ENCODE peak calls at places on chromosomes 4 and X, in five cellular contexts. Q is SK-N-SH, W is neural progenitor cell, M is fibroblast of lung, Z is neuronal stem cell. H is an unnamed sample. For H3K4me1, the result is how much of the 10 kb centered on the place peaks cover.

GRCh38 chrX:2397648-2398340 is 103.0 kb downstream of the DHRSX start:
- DNase-seq in Q (no peak), Z (no peak), W (no peak), M (peak), H (peak)

GRCh38 chr4:140152760-140153418 is 1.1 kb downstream of the MAML3 start:
- DNase-seq in M (peak), W (peak), Q (peak), Z (peak), H (peak)

GRCh38 chr4:180688480-180688879 is 1554.7 kb upstream of the TENM3 start:
- DNase-seq in Q (no peak), M (peak), W (no peak), Z (no peak), H (no peak)

GRCh38 chr4:8334786-8335460 is 65.4 kb downstream of the HTRA3 start:
- DNase-seq in Z (no peak), W (no peak), M (no peak), Q (no peak), H (no peak)

GRCh38 chrX:23779025-23779424 is 3.9 kb upstream of the SAT1 start:
- DNase-seq in Z (no peak), W (no peak), M (peak), Q (no peak), H (peak)

GRCh38 chr4:94208268-94208667 is 603 bp downstream of the SMARCAD1 start:
- DNase-seq in W (no peak), Z (no peak), Q (peak), M (no peak), H (peak)

GRCh38 chr4:139740531-139741041 is 75.0 kb downstream of the MGST2 start:
- DNase-seq in W (no peak), Q (peak), M (peak), Z (no peak), H (peak)

GRCh38 chrX:9875801-9876200 is 89.6 kb downstream of the SHROOM2 start:
- DNase-seq in Z (no peak), W (no peak), M (no peak), Q (no peak), H (no peak)

GRCh38 chr4:124515591-124515990 is 196.9 kb downstream of the ANKRD50 start:
- DNase-seq in W (peak), M (no peak), Z (no peak), Q (no peak), H (no peak)

GRCh38 chr4:108953941-108954340 is 191.1 kb upstream of the ETNPPL start:
- DNase-seq in Z (no peak), M (no peak), Q (no peak), W (no peak), H (no peak)

GRCh38 chr4:184284742-184285141 is 67.1 kb upstream of the ENPP6 start:
- DNase-seq in Q (no peak), W (no peak), Z (no peak), M (no peak), H (no peak)

GRCh38 chrX:133610056-133610455 is 194.8 kb upstream of the GPC4 start:
- DNase-seq in Z (no peak), Q (no peak), M (peak), W (no peak), H (no peak)

GRCh38 chrX:39195156-39195555 is 393.9 kb downstream of the MID1IP1 start:
- DNase-seq in W (no peak), Q (no peak), Z (no peak), M (no peak), H (no peak)

GRCh38 chrX:25858273-25858880 is 279.8 kb upstream of the MAGEB18 start:
- DNase-seq in Q (no peak), W (no peak), M (peak), Z (no peak), H (no peak)

GRCh38 chr4:19944251-19944650 is 307.5 kb upstream of the SLIT2 start:
- DNase-seq in M (no peak), W (no peak), Z (no peak), Q (no peak), H (no peak)

GRCh38 chrX:24305905-24306304 is 8.0 kb downstream of the SUPT20HL2 start:
- DNase-seq in M (no peak), Z (no peak), W (no peak), Q (no peak), H (no peak)

GRCh38 chr4:185016946-185017797 is 1.1 kb upstream of the HELT start:
- DNase-seq in Q (no peak), W (peak), M (peak), Z (no peak), H (peak)

GRCh38 chr4:127143460-127144190 is 489.1 kb upstream of the INTU start:
- DNase-seq in Z (no peak), Q (no peak), W (no peak), M (peak), H (peak)

GRCh38 chr4:37946503-37947179 is 13.6 kb upstream of the PTTG2 start:
- DNase-seq in W (no peak), M (no peak), Q (no peak), Z (no peak), H (no peak)

GRCh38 chr4:141246243-141246642 is 25.5 kb downstream of the ZNF330 start:
- DNase-seq in Z (no peak), Q (no peak), W (no peak), M (peak), H (peak)

GRCh38 chr4:182895791-182896292 is 21.3 kb downstream of the DCTD start:
- DNase-seq in Q (no peak), M (no peak), W (no peak), Z (no peak), H (no peak)

GRCh38 chr4:107757860-107758476 is 37.9 kb upstream of the PAPSS1 start:
- DNase-seq in M (peak), W (peak), Z (no peak), Q (peak), H (peak)

GRCh38 chrX:20594985-20595384 is 328.3 kb upstream of the RPS6KA3 start:
- DNase-seq in M (peak), Q (no peak), Z (peak), W (peak), H (peak)

GRCh38 chr4:118927976-118928375 is 39.3 kb downstream of the SYNPO2 start:
- DNase-seq in Q (no peak), Z (no peak), W (no peak), M (peak), H (peak)

GRCh38 chrX:38879631-38880220 is 78.5 kb downstream of the MID1IP1 start:
- DNase-seq in M (no peak), Z (no peak), Q (no peak), W (no peak), H (no peak)

GRCh38 chrX:40039887-40040286 is 57.9 kb downstream of the BCOR start:
- DNase-seq in W (no peak), M (no peak), Q (no peak), Z (no peak), H (no peak)

GRCh38 chr4:17347445-17347844 is 164.4 kb downstream of the QDPR start:
- DNase-seq in Z (no peak), Q (peak), M (peak), W (peak), H (peak)

GRCh38 chr4:87035881-87036509 is 101.2 kb downstream of the AFF1 start:
- DNase-seq in Q (no peak), Z (no peak), W (no peak), M (no peak), H (no peak)

GRCh38 chr4:87032884-87033533 is 98.2 kb downstream of the AFF1 start:
- DNase-seq in Q (no peak), Z (no peak), M (peak), W (peak), H (peak)

GRCh38 chr4:87034527-87034926 is 99.7 kb downstream of the AFF1 start:
- DNase-seq in W (no peak), M (no peak), Z (no peak), Q (no peak), H (no peak)

GRCh38 chr4:87031946-87032345 is 97.1 kb downstream of the AFF1 start:
- DNase-seq in Q (no peak), W (peak), M (no peak), Z (no peak), H (no peak)

DNA sequence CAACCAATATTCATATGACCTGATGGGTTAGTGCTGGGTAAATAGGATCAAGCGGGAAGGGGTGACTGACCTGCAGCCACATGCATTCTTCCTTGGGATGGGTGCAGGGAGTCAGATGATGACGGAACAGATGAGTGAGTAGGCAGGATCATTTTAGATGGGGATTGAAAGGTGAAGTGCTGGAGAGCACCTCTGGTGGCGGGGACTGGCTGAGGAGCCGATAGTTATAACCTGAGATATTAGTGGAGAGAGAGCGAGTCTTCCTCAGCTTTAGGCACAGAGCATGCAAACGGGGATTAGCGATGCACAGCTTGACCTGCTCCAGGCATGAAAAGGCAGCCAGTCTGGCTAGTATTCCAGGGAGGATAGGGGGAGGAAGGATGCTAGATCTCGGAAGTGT is 99.1 kb downstream of the AFF1 start:
- DNase-seq in Q (no peak), M (no peak), W (peak), Z (no peak), H (no peak)
- H3K4me1 ChIP-seq in Q (under half), M (under half), W (half or more), Z (half or more), H (half or more)

GRCh38 chr4:137998666-137999429 is 243.3 kb downstream of the SLC7A11 start:
- DNase-seq in M (peak), Z (no peak), W (no peak), Q (no peak), H (peak)

GRCh38 chr4:137997496-137997895 is 244.7 kb downstream of the SLC7A11 start:
- DNase-seq in M (no peak), W (peak), Z (peak), Q (no peak), H (no peak)

GRCh38 chr4:137994858-137995257 is 247.3 kb downstream of the SLC7A11 start:
- DNase-seq in W (no peak), Z (no peak), Q (no peak), M (peak), H (peak)

GRCh38 chr4:137993232-137993631 is 248.9 kb downstream of the SLC7A11 start:
- DNase-seq in Z (no peak), Q (no peak), W (no peak), M (no peak), H (no peak)
- H3K9ac ChIP-seq in Z (no peak), Q (no peak), W (no peak), M (no peak), H (no peak)

GRCh38 chr4:1192493-1193205 is 20.3 kb upstream of the SPON2 start:
- DNase-seq in W (peak), Q (peak), M (no peak), Z (no peak), H (no peak)
- H3K4me3 ChIP-seq in W (no peak), Q (no peak), M (peak), Z (no peak), H (peak)

DNA sequence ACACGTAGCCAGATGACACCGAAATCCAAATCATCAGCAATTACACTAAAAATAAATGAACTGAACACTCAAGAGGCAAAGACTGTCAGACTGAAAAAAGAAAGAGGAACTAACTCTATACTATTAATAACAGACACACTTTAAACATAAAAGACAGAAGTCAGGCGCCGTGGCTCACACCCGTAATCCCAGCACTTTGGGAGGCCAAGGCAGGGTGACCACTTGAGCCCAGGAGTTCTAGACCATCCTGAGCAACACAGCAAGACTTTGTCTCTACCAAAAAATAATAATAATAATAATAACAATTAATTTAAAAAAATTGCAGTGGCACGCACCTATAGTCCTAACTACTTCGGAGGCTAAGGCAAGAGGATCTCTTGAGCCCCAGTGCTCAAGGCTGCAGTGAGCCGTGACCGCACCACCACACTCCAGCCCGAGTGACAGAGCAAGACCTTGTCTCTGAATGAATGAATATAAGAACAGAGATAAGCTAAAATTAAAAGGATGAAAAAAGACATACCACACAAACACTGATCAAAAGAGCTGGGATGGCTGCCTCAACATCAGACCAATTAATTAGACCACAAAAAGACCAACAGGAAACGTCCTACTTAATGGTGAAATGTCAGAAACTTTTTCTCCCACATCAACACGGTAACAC is 29.9 kb downstream of the CTBP1 start:
- DNase-seq in Q (no peak), Z (no peak), W (no peak), M (no peak), H (no peak)
- H3K4me1 ChIP-seq in Q (under half), Z (under half), W (under half), M (under half), H (under half)

DNA sequence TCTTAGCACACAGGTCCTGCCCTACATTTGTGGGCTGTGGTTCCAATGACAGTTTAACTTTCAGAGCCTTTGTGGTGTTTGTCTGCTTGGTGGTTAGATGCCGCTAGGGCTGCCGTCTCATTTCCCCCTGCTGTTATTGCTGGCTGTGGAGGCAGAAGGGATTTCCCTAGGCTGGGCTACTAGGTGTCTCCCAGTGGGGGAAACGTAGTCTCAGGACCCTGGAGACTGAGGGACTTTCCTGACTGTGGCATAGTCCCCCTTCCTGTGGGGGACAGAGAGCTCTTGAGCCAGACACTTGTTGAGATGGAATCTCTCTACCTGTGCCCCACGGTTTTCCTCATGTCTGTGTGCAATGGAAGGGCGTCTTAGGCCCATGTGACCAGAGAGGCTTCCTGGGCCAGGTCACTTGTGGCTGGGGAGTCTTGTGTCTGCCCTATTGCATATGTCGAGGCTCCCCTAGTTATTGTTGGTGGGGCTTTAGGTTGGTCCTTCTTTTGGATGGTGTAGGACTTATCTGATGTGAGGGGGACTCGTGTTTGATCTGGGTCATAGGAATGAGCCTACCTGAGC is 68.2 kb downstream of the ARHGAP10 start:
- DNase-seq in Z (no peak), M (peak), W (peak), Q (no peak), H (no peak)
- H3K9ac ChIP-seq in Z (no peak), M (no peak), W (no peak), Q (no peak), H (no peak)

DNA sequence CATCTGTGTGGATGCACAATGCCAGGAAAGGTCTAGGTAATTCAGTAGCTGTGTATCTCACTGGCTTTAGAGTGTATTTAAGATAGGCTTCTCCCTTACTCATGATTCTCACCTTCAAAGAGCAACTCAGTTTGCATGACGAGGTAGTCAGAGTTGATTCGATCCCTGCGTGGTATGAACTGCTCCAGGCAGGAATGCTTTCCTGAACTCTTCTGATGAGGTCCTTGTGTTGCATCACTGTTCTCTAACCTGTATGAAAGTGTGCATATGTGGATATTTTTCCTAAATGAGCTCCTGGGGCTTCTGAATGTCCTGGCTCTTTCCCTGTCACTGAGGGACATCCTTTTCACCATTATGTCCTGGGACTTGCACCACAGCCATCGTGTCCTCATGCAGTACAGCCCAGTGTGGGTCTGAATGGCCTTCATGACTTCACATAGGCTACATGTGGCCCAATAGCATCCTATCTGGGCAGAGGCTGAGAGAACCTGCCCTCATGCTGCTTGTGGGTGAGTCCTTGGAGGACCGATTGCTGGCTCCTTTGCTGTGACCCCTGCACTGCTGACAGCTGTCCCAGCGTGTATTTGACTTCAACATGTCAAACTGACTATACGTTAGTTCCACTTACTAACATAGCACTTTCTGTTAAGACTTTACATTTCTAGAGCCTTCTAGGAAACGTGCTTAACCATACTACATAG is 65.3 kb upstream of the WDR1 start:
- DNase-seq in Q (no peak), Z (no peak), W (no peak), M (no peak), H (no peak)
- H3K4me3 ChIP-seq in Q (no peak), Z (no peak), W (no peak), M (no peak), H (no peak)

GRCh38 chr4:152682143-152682542 is 2.3 kb upstream of the TMEM154 start:
- DNase-seq in W (no peak), M (no peak), Z (no peak), Q (no peak), H (no peak)
- H3K4me1 ChIP-seq in W (under half), M (under half), Z (under half), Q (under half), H (under half)